ENCODE peak calls at places on chromosomes 6 and 20, in nine cellular contexts. L is CD8-positive, alpha-beta memory T cell; I is mammary epithelial cell; X is CD8-positive, alpha-beta T cell; H is lower lobe of right lung; C is PC-9; V is H9; O is cardiac muscle cell; K is hepatocyte. P is an unnamed sample. For H3K4me1, the result is how much of the 10 kb centered on the place peaks cover.

GRCh38 chr20:5041433-5041832 is 40.1 kb upstream of the SLC23A2 start:
- DNase-seq in L (no peak), I (no peak), X (no peak), H (no peak), C (no peak), V (peak), O (peak), K (peak), P (no peak)

GRCh38 chr6:152993431-152993830 is 9.1 kb downstream of the MTRF1L start:
- DNase-seq in L (no peak), I (no peak), X (no peak), H (no peak), C (no peak), V (no peak), O (no peak), K (no peak), P (no peak)

GRCh38 chr6:96014846-96015245 is 928 bp upstream of the FUT9 start:
- DNase-seq in L (no peak), I (no peak), X (no peak), H (no peak), C (peak), V (no peak), O (no peak), K (no peak), P (no peak)

GRCh38 chr20:7980332-7981046 is 39.1 kb downstream of the TMX4 start:
- DNase-seq in L (no peak), I (peak), X (no peak), H (no peak), C (peak), V (peak), O (peak), K (peak), P (peak)

GRCh38 chr6:89298680-89299450 is 16.2 kb downstream of the GABRR2 start:
- DNase-seq in L (peak), I (peak), X (peak), H (no peak), C (peak), V (no peak), O (peak), K (peak), P (no peak)

GRCh38 chr6:35089216-35089934 is 51.8 kb downstream of the TCP11 start:
- DNase-seq in L (no peak), I (no peak), X (no peak), H (no peak), C (no peak), V (no peak), O (no peak), K (peak), P (no peak)

GRCh38 chr6:875012-875411 is 182.1 kb upstream of the EXOC2 start:
- DNase-seq in L (no peak), I (no peak), X (no peak), H (no peak), C (no peak), V (no peak), O (no peak), K (no peak), P (no peak)

GRCh38 chr20:37673429-37673828 is 20.4 kb upstream of the CTNNBL1 start:
- DNase-seq in L (no peak), I (no peak), X (no peak), H (no peak), C (no peak), V (no peak), O (no peak), K (no peak), P (no peak)

GRCh38 chr6:100913400-100914276 is 32.5 kb upstream of the ASCC3 start:
- DNase-seq in L (no peak), I (no peak), X (no peak), H (peak), C (no peak), V (peak), O (no peak), K (peak), P (no peak)

GRCh38 chr6:43093361-43094289 is 17.5 kb downstream of the PTK7 start:
- DNase-seq in L (no peak), I (peak), X (no peak), H (no peak), C (no peak), V (peak), O (peak), K (no peak), P (no peak)

GRCh38 chr6:166162599-166163342 is 4.9 kb downstream of the TBXT start:
- DNase-seq in L (no peak), I (no peak), X (no peak), H (no peak), C (no peak), V (no peak), O (no peak), K (no peak), P (no peak)

GRCh38 chr6:136411453-136412354 is 122.1 kb upstream of the BCLAF1 start:
- DNase-seq in L (no peak), I (no peak), X (no peak), H (no peak), C (no peak), V (no peak), O (no peak), K (no peak), P (no peak)

GRCh38 chr20:5297280-5298004 is 19.3 kb downstream of the PROKR2 start:
- DNase-seq in L (no peak), I (no peak), X (no peak), H (no peak), C (no peak), V (no peak), O (peak), K (peak), P (no peak)

GRCh38 chr6:131778134-131778533 is 29.7 kb upstream of the ENPP1 start:
- DNase-seq in L (no peak), I (no peak), X (no peak), H (no peak), C (no peak), V (no peak), O (no peak), K (no peak), P (no peak)

GRCh38 chr20:36802326-36803223 is 29.0 kb upstream of the DSN1 start:
- DNase-seq in L (no peak), I (peak), X (no peak), H (no peak), C (no peak), V (no peak), O (peak), K (no peak), P (no peak)

GRCh38 chr6:35476004-35476403 is 7.8 kb downstream of the RPL10A start:
- DNase-seq in L (no peak), I (no peak), X (no peak), H (no peak), C (no peak), V (peak), O (no peak), K (no peak), P (no peak)

GRCh38 chr6:138105446-138105845 is 1.8 kb downstream of the PERP start:
- DNase-seq in L (no peak), I (peak), X (no peak), H (no peak), C (peak), V (no peak), O (no peak), K (peak), P (peak)

GRCh38 chr6:115717062-115717461 is 343.6 kb downstream of the FRK start:
- DNase-seq in L (no peak), I (no peak), X (no peak), H (no peak), C (no peak), V (no peak), O (no peak), K (no peak), P (no peak)
- H3K27ac ChIP-seq in L (no peak), I (no peak), X (no peak), H (no peak), C (no peak), V (no peak), O (no peak), K (no peak), P (no peak)

GRCh38 chr6:111759413-111759835 is 113.8 kb downstream of the FYN start:
- DNase-seq in L (peak), I (no peak), X (peak), H (no peak), C (no peak), V (no peak), O (no peak), K (no peak), P (no peak)
- H3K4me1 ChIP-seq in L (half or more), I (under half), X (half or more), H (half or more), C (under half), V (under half), O (under half), K (under half), P (under half)

GRCh38 chr20:16444056-16444777 is 129.0 kb downstream of the KIF16B start:
- DNase-seq in L (no peak), I (no peak), X (no peak), H (no peak), C (no peak), V (no peak), O (peak), K (no peak), P (no peak)

GRCh38 chr20:16446246-16446645 is 127.0 kb downstream of the KIF16B start:
- DNase-seq in L (no peak), I (no peak), X (no peak), H (no peak), C (no peak), V (no peak), O (no peak), K (no peak), P (no peak)

GRCh38 chr20:16441526-16442164 is 131.6 kb downstream of the KIF16B start:
- DNase-seq in L (no peak), I (no peak), X (no peak), H (no peak), C (no peak), V (no peak), O (no peak), K (no peak), P (no peak)

DNA sequence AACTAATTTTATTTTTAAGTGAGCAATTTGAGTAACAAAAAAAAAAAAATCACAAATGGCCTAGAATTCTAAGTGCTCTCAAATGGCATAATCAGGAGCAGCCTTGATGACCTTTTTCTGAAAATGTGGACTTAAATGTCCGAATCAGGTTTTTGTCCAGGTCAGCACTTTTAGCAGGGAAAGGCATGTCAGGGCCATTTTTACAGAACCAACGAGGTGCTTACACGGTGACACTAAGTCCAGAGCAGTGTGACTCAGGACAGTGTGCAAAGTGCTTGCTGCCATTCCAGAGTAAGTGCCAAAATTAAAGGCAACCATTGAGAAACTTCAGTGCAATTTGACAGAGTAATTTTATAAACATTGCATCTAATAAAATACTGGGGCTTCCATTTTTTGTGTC is 127.8 kb downstream of the KIF16B start:
- DNase-seq in L (no peak), I (no peak), X (no peak), H (no peak), C (no peak), V (no peak), O (no peak), K (no peak), P (no peak)
- H3K27ac ChIP-seq in L (no peak), I (no peak), X (no peak), H (no peak), C (no peak), V (no peak), O (no peak), K (no peak), P (no peak)

DNA sequence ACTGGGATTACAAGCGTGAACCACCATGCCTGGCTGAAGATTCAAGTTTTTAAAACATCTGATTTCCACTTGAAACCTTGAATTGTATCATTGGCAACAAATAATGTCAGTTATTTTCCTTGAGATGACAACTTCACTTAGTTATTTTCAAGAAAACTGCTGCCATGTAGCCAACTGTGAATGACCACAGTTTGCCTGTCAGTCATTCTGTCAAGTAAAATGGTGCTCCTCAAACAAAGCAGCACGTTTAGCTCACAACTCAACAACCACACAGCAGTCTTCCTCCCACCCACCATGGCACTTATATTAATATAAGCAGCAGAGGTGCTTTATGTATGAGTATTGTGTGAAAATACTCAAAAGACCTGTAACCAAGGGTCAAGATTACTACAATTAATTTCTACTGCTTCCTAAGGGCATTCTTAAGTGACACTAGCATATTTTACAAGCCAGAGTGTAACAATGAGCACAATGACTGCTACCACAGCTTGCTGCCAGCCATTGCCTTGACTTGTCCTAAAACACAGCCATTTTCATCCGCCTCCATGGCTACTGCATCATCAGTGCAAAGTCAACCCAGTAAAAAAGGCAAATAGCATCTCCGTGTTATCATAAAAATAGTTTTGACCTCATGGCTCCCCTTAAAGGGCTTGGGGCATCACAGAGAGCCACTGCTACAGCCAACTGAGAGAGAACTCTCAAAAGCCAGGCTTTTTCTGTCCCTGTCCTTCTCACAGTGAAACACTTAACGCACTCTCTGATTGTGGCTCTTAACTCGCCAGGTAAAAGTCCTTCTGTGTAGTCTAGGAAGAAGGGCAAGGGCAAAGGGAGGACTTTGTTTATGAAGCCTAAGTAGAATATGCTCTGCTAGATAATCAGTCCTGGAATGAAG is 96.4 kb upstream of the TAB2 start:
- DNase-seq in L (no peak), I (no peak), X (no peak), H (no peak), C (no peak), V (no peak), O (no peak), K (no peak), P (no peak)
- H3K4me1 ChIP-seq in L (under half), I (under half), X (under half), H (under half), C (under half), V (under half), O (under half), K (under half), P (under half)

GRCh38 chr20:63254237-63254535 is at the start of gene NKAIN4:
- DNase-seq in L (no peak), I (no peak), X (no peak), H (no peak), C (no peak), V (no peak), O (no peak), K (no peak), P (no peak)
- H3K27ac ChIP-seq in L (no peak), I (no peak), X (no peak), H (no peak), C (no peak), V (no peak), O (no peak), K (no peak), P (no peak)

GRCh38 chr20:50113420-50114224 is 672 bp upstream of the UBE2V1 start:
- DNase-seq in L (no peak), I (no peak), X (no peak), H (no peak), C (no peak), V (no peak), O (no peak), K (no peak), P (no peak)
- H3K4me1 ChIP-seq in L (half or more), I (under half), X (half or more), H (half or more), C (under half), V (under half), O (under half), K (under half), P (under half)

GRCh38 chr20:50547956-50548355 is 37.8 kb downstream of the PTPN1 start:
- DNase-seq in L (no peak), I (no peak), X (no peak), H (no peak), C (no peak), V (no peak), O (no peak), K (no peak), P (no peak)
- H3K27ac ChIP-seq in L (no peak), I (no peak), X (no peak), H (peak), C (no peak), V (no peak), O (no peak), K (no peak), P (no peak)